ENCODE peak calls at places on chromosomes 11 and 22, in four cellular contexts. U, J, L and K are unnamed samples.

GRCh38 chr11:125621995-125622394 is 3.0 kb upstream of the CHEK1 start:
- DNase-seq in U (no peak), J (no peak), L (no peak), K (peak; percentile 7)

GRCh38 chr11:33668468-33668825 is 32.2 kb downstream of the C11orf91 start:
- DNase-seq in U (no peak), J (no peak), L (no peak), K (no peak)

GRCh38 chr22:20302438-20303228 is 17.2 kb downstream of the DGCR6L start:
- DNase-seq in U (peak; percentile 35), J (no peak), L (no peak), K (no peak)

GRCh38 chr11:68122936-68123539 is 1.9 kb upstream of the CHKA start:
- DNase-seq in U (no peak), J (peak; percentile 75), L (no peak), K (peak; percentile 63)

GRCh38 chr11:100999756-101000155 is 129.9 kb downstream of the PGR start:
- DNase-seq in U (no peak), J (no peak), L (no peak), K (no peak)

GRCh38 chr11:36463781-36464180 is 46.3 kb downstream of the TRAF6 start:
- DNase-seq in U (no peak), J (no peak), L (no peak), K (no peak)

GRCh38 chr11:108906329-108906728 is 241.5 kb downstream of the DDX10 start:
- DNase-seq in U (no peak), J (peak; percentile 34), L (no peak), K (no peak)

GRCh38 chr11:66289548-66290331 is 797 bp upstream of the YIF1A start:
- DNase-seq in U (peak; percentile 89), J (no peak), L (peak; percentile 45), K (peak; percentile 60)

GRCh38 chr22:49892226-49892899 is 25.9 kb downstream of the ALG12 start:
- DNase-seq in U (no peak), J (no peak), L (no peak), K (no peak)

GRCh38 chr22:17562906-17563870 is at the start of gene SLC25A18:
- DNase-seq in U (peak; percentile 37), J (peak; percentile 53), L (no peak), K (no peak)

GRCh38 chr22:38347944-38348750 is 30.9 kb upstream of the CSNK1E start:
- DNase-seq in U (no peak), J (no peak), L (no peak), K (no peak)

GRCh38 chr22:24146791-24147353 is 34.4 kb upstream of the SUSD2 start:
- DNase-seq in U (no peak), J (no peak), L (no peak), K (no peak)

GRCh38 chr11:125494987-125495725 is 909 bp downstream of the FEZ1 start:
- DNase-seq in U (no peak), J (no peak), L (no peak), K (peak; percentile 8)

GRCh38 chr11:91308069-91308468 is 916.5 kb upstream of the FAT3 start:
- DNase-seq in U (no peak), J (no peak), L (no peak), K (no peak)

GRCh38 chr11:119218141-119218878 is 12.2 kb downstream of the CBL start:
- DNase-seq in U (peak; percentile 45), J (no peak), L (no peak), K (peak; percentile 70)

GRCh38 chr11:1008001-1008400 is 28.5 kb downstream of the MUC6 start:
- DNase-seq in U (no peak), J (no peak), L (no peak), K (no peak)

GRCh38 chr11:2097356-2097997 is 41.7 kb downstream of the IGF2 start:
- DNase-seq in U (no peak), J (peak; percentile 90), L (no peak), K (no peak)

GRCh38 chr22:36564422-36565151 is 35.6 kb upstream of the EIF3D start:
- DNase-seq in U (no peak), J (no peak), L (no peak), K (no peak)

GRCh38 chr11:82756765-82757650 is 23.3 kb upstream of the FAM181B start:
- DNase-seq in U (no peak), J (no peak), L (no peak), K (no peak)

GRCh38 chr11:106087815-106088435 is 10.5 kb downstream of the AASDHPPT start:
- DNase-seq in U (no peak), J (peak; percentile 62), L (no peak), K (peak; percentile 51)

GRCh38 chr11:17401316-17401715 is 12.9 kb upstream of the KCNJ11 start:
- DNase-seq in U (no peak), J (no peak), L (no peak), K (no peak)

GRCh38 chr11:119414734-119415133 is 8.2 kb downstream of the THY1 start:
- DNase-seq in U (no peak), J (no peak), L (no peak), K (no peak)

GRCh38 chr22:38397189-38398097 is 57.6 kb downstream of the KCNJ4 start:
- DNase-seq in U (no peak), J (no peak), L (no peak), K (no peak)

GRCh38 chr22:49896201-49896600 is 22.0 kb downstream of the ALG12 start:
- DNase-seq in U (no peak), J (no peak), L (no peak), K (no peak)

GRCh38 chr22:29840498-29840897 is 2.4 kb upstream of the ASCC2 start:
- DNase-seq in U (peak; percentile 45), J (no peak), L (no peak), K (no peak)

GRCh38 chr22:17945851-17946690 is 78.3 kb downstream of the MICAL3 start:
- DNase-seq in U (no peak), J (no peak), L (no peak), K (no peak)

GRCh38 chr11:43942651-43943356 is 367 bp downstream of the C11orf96 start:
- DNase-seq in U (peak; percentile 44), J (no peak), L (no peak), K (peak; percentile 28)

GRCh38 chr22:46030241-46030880 is 53.4 kb upstream of the WNT7B start:
- DNase-seq in U (no peak), J (no peak), L (no peak), K (no peak)

GRCh38 chr11:100592619-100593309 is 94.3 kb upstream of the ARHGAP42 start:
- DNase-seq in U (no peak), J (no peak), L (no peak), K (no peak)

GRCh38 chr22:11066458-11067285 is 4461.3 kb upstream of the OR11H1 start:
- DNase-seq in U (peak; percentile 31), J (no peak), L (no peak), K (no peak)

GRCh38 chr11:113281052-113281725 is 33.2 kb upstream of the TTC12 start:
- DNase-seq in U (no peak), J (no peak), L (no peak), K (no peak)

GRCh38 chr11:105202844-105203548 is 63.4 kb upstream of the CARD18 start:
- DNase-seq in U (no peak), J (peak; percentile 96), L (no peak), K (peak; percentile 44)

GRCh38 chr11:107184936-107185335 is 166.7 kb upstream of the GUCY1A2 start:
- DNase-seq in U (no peak), J (no peak), L (no peak), K (no peak)

DNA sequence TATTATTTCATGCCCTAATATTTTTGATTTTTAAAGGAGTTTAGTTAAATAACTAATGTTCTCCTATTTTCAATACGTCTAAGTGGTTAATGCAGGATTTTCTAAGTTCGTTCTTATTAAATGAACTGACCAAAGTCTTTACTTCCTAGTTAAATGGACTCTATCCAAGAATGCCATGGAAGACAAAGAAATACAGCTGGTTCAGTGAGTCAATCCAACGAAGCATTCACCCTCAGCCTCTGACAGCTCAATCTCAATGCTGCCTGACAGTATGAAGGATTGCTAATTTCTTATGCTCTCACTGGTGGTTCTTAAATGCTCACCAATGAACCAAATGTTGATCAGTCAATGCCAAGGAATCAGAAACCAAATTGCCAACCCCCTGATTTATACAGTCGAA is 219.4 kb downstream of the CADM1 start:
- DNase-seq in U (no peak), J (no peak), L (no peak), K (no peak)
- TF ChIP-seq BHLHE40 in U (no peak), J (no peak), L (no peak), K (no peak)

GRCh38 chr11:117983163-117983475 is 3.1 kb upstream of the IL10RA start:
- DNase-seq in U (no peak), J (no peak), L (no peak), K (no peak)
- TF ChIP-seq HDAC2 in U (no peak), J (no peak), L (no peak), K (no peak)

DNA sequence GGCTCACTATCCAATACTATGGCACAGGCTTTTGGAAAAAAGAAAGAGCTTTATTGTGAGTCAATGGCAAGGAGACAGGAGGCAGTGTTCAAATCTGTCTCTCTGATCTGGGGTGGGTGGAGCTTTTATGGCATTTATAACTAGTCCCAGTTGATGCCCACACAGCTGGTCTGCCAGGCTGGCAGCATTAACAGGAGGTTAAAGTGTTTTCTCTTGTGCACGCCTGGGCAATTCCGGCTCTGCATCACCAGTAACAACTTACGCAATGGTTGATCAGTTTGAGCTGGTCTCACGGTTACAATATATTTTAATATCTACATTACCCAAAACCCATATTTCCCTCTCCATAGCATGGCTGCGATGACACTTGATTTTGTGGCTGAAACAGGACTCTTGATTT is 15.1 kb upstream of the SMIM38 start:
- DNase-seq in U (no peak), J (no peak), L (no peak), K (no peak)
- TF ChIP-seq POLR2AphosphoS2 in U (no peak), J (no peak), L (no peak), K (no peak)

GRCh38 chr11:46294365-46295309 is 17.2 kb downstream of the CREB3L1 start:
- DNase-seq in U (peak; percentile 74), J (no peak), L (no peak), K (no peak)

GRCh38 chr11:46296520-46297448 is 19.3 kb downstream of the CREB3L1 start:
- DNase-seq in U (peak; percentile 96), J (no peak), L (no peak), K (no peak)

GRCh38 chr11:46293616-46294015 is 16.2 kb downstream of the CREB3L1 start:
- DNase-seq in U (no peak), J (no peak), L (no peak), K (no peak)

GRCh38 chr11:46295312-46295995 is 18.0 kb downstream of the CREB3L1 start:
- DNase-seq in U (peak; percentile 96), J (peak; percentile 27), L (no peak), K (no peak)

GRCh38 chr11:46295996-46296519 is 18.6 kb downstream of the CREB3L1 start:
- DNase-seq in U (no peak), J (no peak), L (no peak), K (no peak)
- TF ChIP-seq BHLHE40 in U (no peak), J (no peak), L (no peak), K (no peak)

DNA sequence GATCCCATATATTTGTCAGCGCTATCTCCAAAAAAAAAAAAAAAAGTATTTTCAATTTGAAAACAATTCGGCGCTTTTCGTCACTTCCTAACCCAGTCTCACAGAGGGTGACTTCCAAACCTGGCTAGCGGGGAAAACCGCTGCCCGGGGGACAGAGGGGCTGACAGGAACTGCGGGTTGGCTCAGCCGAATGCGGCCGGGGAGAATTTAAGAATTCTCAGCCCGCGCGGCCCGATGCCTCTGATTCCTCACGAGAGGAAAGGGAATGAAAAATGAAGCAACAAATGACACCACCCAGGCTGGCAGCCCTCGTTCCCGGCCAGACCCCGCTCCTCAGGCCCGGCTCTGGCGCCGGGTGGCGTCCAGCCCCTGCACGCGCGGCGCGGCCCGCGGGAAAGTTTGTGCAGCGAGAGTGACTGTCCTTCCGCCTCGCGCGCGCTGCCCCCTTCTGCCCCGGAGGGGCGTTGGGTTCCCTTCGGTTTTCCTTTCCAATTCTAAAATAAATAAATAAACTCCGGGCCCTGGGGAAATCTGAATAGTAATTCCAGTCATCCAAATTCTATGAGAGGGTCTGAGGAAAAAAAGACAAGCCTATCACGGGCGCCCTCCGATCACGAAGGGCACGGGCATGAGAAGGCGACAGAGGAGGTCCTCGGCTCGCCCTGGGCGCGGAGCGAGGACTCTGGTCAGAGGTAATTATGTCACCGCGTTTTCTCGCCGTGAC is 4.8 kb upstream of the PAX6 start:
- DNase-seq in U (no peak), J (no peak), L (no peak), K (no peak)
- TF ChIP-seq HDAC2 in U (no peak), J (no peak), L (no peak), K (no peak)